ENCODE peak calls at places on chromosome X, in eight cellular contexts. One of them, this sample, is unnamed.

GRCh38 chrX:134254511-134254910 is 17.5 kb downstream of the CCDC160 start:
- DNase-seq in heart right ventricle: no peak
- DNase-seq in fibroblast of mammary gland: no peak
- DNase-seq in lower leg skin: no peak
- DNase-seq in LNCaP clone FGC: no peak
- DNase-seq in fibroblast of villous mesenchyme: no peak
- DNase-seq in WERI-Rb-1: no peak
- DNase-seq in prostate gland: no peak
- DNase-seq in this sample: no peak

GRCh38 chrX:3803305-3803704 is 89.9 kb upstream of the PRKX start:
- DNase-seq in fibroblast of villous mesenchyme: no peak
- DNase-seq in heart right ventricle: no peak
- DNase-seq in LNCaP clone FGC: no peak
- DNase-seq in WERI-Rb-1: no peak
- DNase-seq in fibroblast of mammary gland: no peak
- DNase-seq in lower leg skin: no peak
- DNase-seq in prostate gland: no peak
- DNase-seq in this sample: no peak

GRCh38 chrX:131544218-131544617 is 344 bp downstream of the OR13H1 start:
- DNase-seq in WERI-Rb-1: no peak
- DNase-seq in LNCaP clone FGC: no peak
- DNase-seq in prostate gland: no peak
- DNase-seq in heart right ventricle: no peak
- DNase-seq in fibroblast of mammary gland: no peak
- DNase-seq in lower leg skin: no peak
- DNase-seq in fibroblast of villous mesenchyme: no peak
- DNase-seq in this sample: no peak

GRCh38 chrX:39961441-39961840 is 136.3 kb downstream of the BCOR start:
- DNase-seq in fibroblast of mammary gland: no peak
- DNase-seq in prostate gland: no peak
- DNase-seq in heart right ventricle: no peak
- DNase-seq in WERI-Rb-1: no peak
- DNase-seq in LNCaP clone FGC: no peak
- DNase-seq in lower leg skin: no peak
- DNase-seq in fibroblast of villous mesenchyme: no peak
- DNase-seq in this sample: no peak

GRCh38 chrX:133859336-133859735 is 126.1 kb downstream of the GPC3 start:
- DNase-seq in heart right ventricle: no peak
- DNase-seq in fibroblast of villous mesenchyme: no peak
- DNase-seq in lower leg skin: no peak
- DNase-seq in fibroblast of mammary gland: no peak
- DNase-seq in WERI-Rb-1: no peak
- DNase-seq in LNCaP clone FGC: no peak
- DNase-seq in prostate gland: no peak
- DNase-seq in this sample: no peak

GRCh38 chrX:77087529-77088169 is 359.5 kb upstream of the FGF16 start:
- DNase-seq in lower leg skin: peak
- DNase-seq in fibroblast of mammary gland: peak
- DNase-seq in fibroblast of villous mesenchyme: no peak
- DNase-seq in heart right ventricle: no peak
- DNase-seq in WERI-Rb-1: no peak
- DNase-seq in prostate gland: no peak
- DNase-seq in LNCaP clone FGC: no peak
- DNase-seq in this sample: peak

GRCh38 chrX:21944136-21944615 is 3.7 kb downstream of the SMS start:
- DNase-seq in fibroblast of villous mesenchyme: no peak
- DNase-seq in WERI-Rb-1: no peak
- DNase-seq in lower leg skin: no peak
- DNase-seq in fibroblast of mammary gland: no peak
- DNase-seq in prostate gland: no peak
- DNase-seq in heart right ventricle: no peak
- DNase-seq in LNCaP clone FGC: no peak
- DNase-seq in this sample: peak

GRCh38 chrX:143634373-143634685 is 1.6 kb downstream of the SLITRK4 start:
- DNase-seq in prostate gland: no peak
- DNase-seq in lower leg skin: no peak
- DNase-seq in LNCaP clone FGC: no peak
- DNase-seq in fibroblast of villous mesenchyme: no peak
- DNase-seq in WERI-Rb-1: no peak
- DNase-seq in heart right ventricle: no peak
- DNase-seq in fibroblast of mammary gland: no peak
- DNase-seq in this sample: no peak

GRCh38 chrX:40099046-40099968 is 1.5 kb upstream of the BCOR start:
- DNase-seq in LNCaP clone FGC: no peak
- DNase-seq in WERI-Rb-1: peak
- DNase-seq in heart right ventricle: peak
- DNase-seq in fibroblast of mammary gland: no peak
- DNase-seq in prostate gland: peak
- DNase-seq in lower leg skin: no peak
- DNase-seq in fibroblast of villous mesenchyme: no peak
- DNase-seq in this sample: no peak

GRCh38 chrX:16700734-16701133 is 11.7 kb downstream of the CTPS2 start:
- DNase-seq in lower leg skin: no peak
- DNase-seq in heart right ventricle: no peak
- DNase-seq in WERI-Rb-1: no peak
- DNase-seq in LNCaP clone FGC: no peak
- DNase-seq in fibroblast of mammary gland: peak
- DNase-seq in prostate gland: no peak
- DNase-seq in fibroblast of villous mesenchyme: no peak
- DNase-seq in this sample: no peak

GRCh38 chrX:22313757-22314156 is 41.0 kb downstream of the CBLL2 start:
- DNase-seq in fibroblast of villous mesenchyme: no peak
- DNase-seq in fibroblast of mammary gland: no peak
- DNase-seq in LNCaP clone FGC: no peak
- DNase-seq in heart right ventricle: no peak
- DNase-seq in lower leg skin: no peak
- DNase-seq in WERI-Rb-1: no peak
- DNase-seq in prostate gland: no peak
- DNase-seq in this sample: no peak

GRCh38 chrX:133570549-133570948 is 155.3 kb upstream of the GPC4 start:
- DNase-seq in lower leg skin: no peak
- DNase-seq in fibroblast of villous mesenchyme: no peak
- DNase-seq in WERI-Rb-1: no peak
- DNase-seq in LNCaP clone FGC: no peak
- DNase-seq in prostate gland: no peak
- DNase-seq in heart right ventricle: no peak
- DNase-seq in fibroblast of mammary gland: peak
- DNase-seq in this sample: no peak

GRCh38 chrX:7145454-7145853 is 2.1 kb upstream of the STS start:
- DNase-seq in LNCaP clone FGC: no peak
- DNase-seq in lower leg skin: no peak
- DNase-seq in prostate gland: no peak
- DNase-seq in WERI-Rb-1: no peak
- DNase-seq in fibroblast of villous mesenchyme: peak
- DNase-seq in fibroblast of mammary gland: no peak
- DNase-seq in heart right ventricle: no peak
- DNase-seq in this sample: no peak

GRCh38 chrX:39508300-39508692 is 589.5 kb downstream of the BCOR start:
- DNase-seq in WERI-Rb-1: no peak
- DNase-seq in fibroblast of mammary gland: no peak
- DNase-seq in heart right ventricle: no peak
- DNase-seq in lower leg skin: no peak
- DNase-seq in LNCaP clone FGC: no peak
- DNase-seq in fibroblast of villous mesenchyme: no peak
- DNase-seq in prostate gland: no peak
- DNase-seq in this sample: no peak

GRCh38 chrX:84133023-84133422 is 55.0 kb downstream of the RPS6KA6 start:
- DNase-seq in LNCaP clone FGC: no peak
- DNase-seq in fibroblast of mammary gland: no peak
- DNase-seq in lower leg skin: no peak
- DNase-seq in heart right ventricle: no peak
- DNase-seq in prostate gland: no peak
- DNase-seq in fibroblast of villous mesenchyme: no peak
- DNase-seq in WERI-Rb-1: no peak
- DNase-seq in this sample: peak

GRCh38 chrX:43349363-43349762 is 306.7 kb upstream of the MAOA start:
- DNase-seq in heart right ventricle: no peak
- DNase-seq in fibroblast of mammary gland: peak
- DNase-seq in LNCaP clone FGC: peak
- DNase-seq in WERI-Rb-1: peak
- DNase-seq in fibroblast of villous mesenchyme: peak
- DNase-seq in lower leg skin: no peak
- DNase-seq in prostate gland: peak
- DNase-seq in this sample: peak

GRCh38 chrX:109481986-109482385 is at the start of gene GUCY2F:
- DNase-seq in fibroblast of mammary gland: no peak
- DNase-seq in fibroblast of villous mesenchyme: no peak
- DNase-seq in heart right ventricle: no peak
- DNase-seq in LNCaP clone FGC: no peak
- DNase-seq in WERI-Rb-1: no peak
- DNase-seq in prostate gland: no peak
- DNase-seq in lower leg skin: no peak
- DNase-seq in this sample: no peak

GRCh38 chrX:47644557-47645091 is 5.7 kb downstream of the ELK1 start:
- DNase-seq in fibroblast of villous mesenchyme: peak
- DNase-seq in heart right ventricle: no peak
- DNase-seq in fibroblast of mammary gland: peak
- DNase-seq in LNCaP clone FGC: no peak
- DNase-seq in lower leg skin: no peak
- DNase-seq in WERI-Rb-1: no peak
- DNase-seq in prostate gland: no peak
- DNase-seq in this sample: peak

GRCh38 chrX:120452131-120452530 is 17.0 kb downstream of the LAMP2 start:
- DNase-seq in WERI-Rb-1: peak
- DNase-seq in fibroblast of villous mesenchyme: peak
- DNase-seq in LNCaP clone FGC: no peak
- DNase-seq in heart right ventricle: no peak
- DNase-seq in fibroblast of mammary gland: peak
- DNase-seq in lower leg skin: no peak
- DNase-seq in prostate gland: peak
- DNase-seq in this sample: peak

GRCh38 chrX:41275661-41276609 is 58.0 kb upstream of the DDX3X start:
- DNase-seq in fibroblast of mammary gland: peak
- DNase-seq in LNCaP clone FGC: no peak
- DNase-seq in prostate gland: peak
- DNase-seq in fibroblast of villous mesenchyme: peak
- DNase-seq in lower leg skin: peak
- DNase-seq in WERI-Rb-1: peak
- DNase-seq in heart right ventricle: peak
- DNase-seq in this sample: peak
- TF ChIP-seq CTCF in fibroblast of mammary gland: peak
- TF ChIP-seq CTCF in LNCaP clone FGC: peak
- TF ChIP-seq CTCF in prostate gland: no peak
- TF ChIP-seq CTCF in fibroblast of villous mesenchyme: peak
- TF ChIP-seq CTCF in lower leg skin: no peak
- TF ChIP-seq CTCF in WERI-Rb-1: peak
- TF ChIP-seq CTCF in heart right ventricle: peak
- TF ChIP-seq CTCF in this sample: peak

GRCh38 chrX:14027031-14027430 is 2.7 kb downstream of the GEMIN8 start:
- DNase-seq in heart right ventricle: peak
- DNase-seq in LNCaP clone FGC: no peak
- DNase-seq in WERI-Rb-1: no peak
- DNase-seq in fibroblast of mammary gland: peak
- DNase-seq in fibroblast of villous mesenchyme: no peak
- DNase-seq in prostate gland: no peak
- DNase-seq in lower leg skin: no peak
- DNase-seq in this sample: peak

GRCh38 chrX:14026121-14026520 is 3.6 kb downstream of the GEMIN8 start:
- DNase-seq in heart right ventricle: no peak
- DNase-seq in WERI-Rb-1: no peak
- DNase-seq in fibroblast of villous mesenchyme: no peak
- DNase-seq in prostate gland: no peak
- DNase-seq in fibroblast of mammary gland: no peak
- DNase-seq in LNCaP clone FGC: no peak
- DNase-seq in lower leg skin: no peak
- DNase-seq in this sample: no peak

GRCh38 chrX:14028473-14028872 is 1.2 kb downstream of the GEMIN8 start:
- DNase-seq in WERI-Rb-1: no peak
- DNase-seq in fibroblast of villous mesenchyme: no peak
- DNase-seq in prostate gland: no peak
- DNase-seq in heart right ventricle: no peak
- DNase-seq in LNCaP clone FGC: no peak
- DNase-seq in lower leg skin: no peak
- DNase-seq in fibroblast of mammary gland: peak
- DNase-seq in this sample: no peak

GRCh38 chrX:14029039-14029424 is 660 bp downstream of the GEMIN8 start:
- DNase-seq in LNCaP clone FGC: no peak
- DNase-seq in heart right ventricle: no peak
- DNase-seq in fibroblast of villous mesenchyme: no peak
- DNase-seq in lower leg skin: no peak
- DNase-seq in prostate gland: no peak
- DNase-seq in fibroblast of mammary gland: peak
- DNase-seq in WERI-Rb-1: peak
- DNase-seq in this sample: no peak

DNA sequence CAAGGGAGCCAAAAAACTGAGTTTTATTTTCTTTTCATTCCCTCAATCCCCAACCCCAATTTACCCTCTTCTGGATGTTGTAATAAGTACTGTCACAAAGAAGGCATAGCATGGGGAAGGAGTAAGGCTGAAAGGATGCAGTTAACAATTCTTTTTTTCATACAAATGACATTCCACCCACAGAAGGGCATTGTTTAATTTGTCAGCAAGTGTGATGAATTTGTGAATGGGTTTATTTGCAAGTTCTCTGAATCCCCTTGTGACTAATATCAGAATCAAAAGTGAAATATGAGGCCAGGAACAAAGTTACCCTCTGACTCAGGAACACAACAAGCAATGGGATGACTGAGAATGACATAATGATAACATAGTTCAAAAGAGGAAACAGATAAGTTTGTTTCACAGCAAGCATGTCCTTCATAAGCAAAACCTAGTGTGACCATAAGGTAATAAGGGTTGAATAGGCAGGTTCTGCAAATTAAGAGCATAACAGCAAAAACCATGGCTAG is 2.1 kb downstream of the GEMIN8 start:
- DNase-seq in prostate gland: no peak
- DNase-seq in heart right ventricle: no peak
- DNase-seq in lower leg skin: no peak
- DNase-seq in fibroblast of mammary gland: peak
- DNase-seq in WERI-Rb-1: no peak
- DNase-seq in fibroblast of villous mesenchyme: no peak
- DNase-seq in LNCaP clone FGC: no peak
- DNase-seq in this sample: peak
- H3K4me3 ChIP-seq in prostate gland: no peak
- H3K4me3 ChIP-seq in heart right ventricle: no peak
- H3K4me3 ChIP-seq in lower leg skin: no peak
- H3K4me3 ChIP-seq in fibroblast of mammary gland: no peak
- H3K4me3 ChIP-seq in WERI-Rb-1: no peak
- H3K4me3 ChIP-seq in fibroblast of villous mesenchyme: no peak
- H3K4me3 ChIP-seq in LNCaP clone FGC: no peak
- H3K4me3 ChIP-seq in this sample: no peak

DNA sequence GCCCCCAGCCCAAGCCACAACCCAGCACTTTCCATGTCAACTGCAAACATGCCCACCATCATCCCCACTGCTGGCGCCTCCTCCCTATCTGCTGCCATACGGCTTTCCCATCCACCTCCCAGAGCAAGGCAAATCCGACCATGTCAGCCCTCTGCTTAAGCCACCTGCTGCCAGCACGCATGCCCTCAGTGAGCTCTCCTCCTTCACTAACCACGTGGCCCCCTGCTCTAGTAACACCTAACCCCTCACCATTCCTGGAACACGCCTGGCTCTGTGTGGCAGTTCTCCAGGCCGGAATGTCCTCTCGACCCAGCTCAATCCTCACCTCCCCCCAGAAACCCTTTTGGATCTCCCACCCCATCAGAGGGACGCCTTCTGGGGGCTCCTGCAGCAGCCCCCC is 17.4 kb downstream of the BCAP31 start:
- DNase-seq in fibroblast of mammary gland: no peak
- DNase-seq in lower leg skin: no peak
- DNase-seq in LNCaP clone FGC: no peak
- DNase-seq in WERI-Rb-1: no peak
- DNase-seq in prostate gland: no peak
- DNase-seq in heart right ventricle: no peak
- DNase-seq in fibroblast of villous mesenchyme: no peak
- DNase-seq in this sample: no peak
- TF ChIP-seq CTCF in fibroblast of mammary gland: no peak
- TF ChIP-seq CTCF in lower leg skin: no peak
- TF ChIP-seq CTCF in LNCaP clone FGC: no peak
- TF ChIP-seq CTCF in WERI-Rb-1: no peak
- TF ChIP-seq CTCF in prostate gland: no peak
- TF ChIP-seq CTCF in heart right ventricle: no peak
- TF ChIP-seq CTCF in fibroblast of villous mesenchyme: no peak
- TF ChIP-seq CTCF in this sample: no peak

GRCh38 chrX:104566921-104567501 is 1.0 kb downstream of the IL1RAPL2 start:
- DNase-seq in fibroblast of villous mesenchyme: no peak
- DNase-seq in heart right ventricle: no peak
- DNase-seq in LNCaP clone FGC: no peak
- DNase-seq in lower leg skin: no peak
- DNase-seq in prostate gland: no peak
- DNase-seq in WERI-Rb-1: no peak
- DNase-seq in fibroblast of mammary gland: no peak
- DNase-seq in this sample: no peak
- H3K4me3 ChIP-seq in fibroblast of villous mesenchyme: no peak
- H3K4me3 ChIP-seq in heart right ventricle: peak
- H3K4me3 ChIP-seq in LNCaP clone FGC: no peak
- H3K4me3 ChIP-seq in lower leg skin: no peak
- H3K4me3 ChIP-seq in prostate gland: no peak
- H3K4me3 ChIP-seq in WERI-Rb-1: no peak
- H3K4me3 ChIP-seq in fibroblast of mammary gland: no peak
- H3K4me3 ChIP-seq in this sample: no peak

This sample was measured in choroid plexus epithelial cell.